ENCODE peak calls at places on chromosomes 11 and 22, in nine cellular contexts. N, U, J, K, I, V, O, X and B are unnamed samples.

GRCh38 chr11:22558638-22559037 is 67.0 kb downstream of the FANCF start:
- DNase-seq in U (no peak), O (no peak), I (no peak), V (no peak), J (no peak), X (no peak), K (no peak), N (no peak), B (no peak)

GRCh38 chr22:21677606-21678443 is 12.0 kb downstream of the PPIL2 start:
- DNase-seq in N (no peak), O (no peak), X (no peak), U (no peak), V (no peak), I (no peak), K (no peak), J (no peak), B (no peak)

GRCh38 chr11:86193297-86194095 is 51.1 kb upstream of the EED start:
- DNase-seq in X (peak), V (peak), K (peak), U (no peak), I (peak), J (peak), O (peak), N (peak), B (no peak)

GRCh38 chr11:72814831-72815618 is 814 bp downstream of the ATG16L2 start:
- DNase-seq in U (no peak), I (no peak), O (peak), N (peak), X (no peak), K (peak), J (no peak), V (peak), B (no peak)

GRCh38 chr11:111331711-111332479 is 33.5 kb downstream of the POU2AF3 start:
- DNase-seq in V (no peak), I (no peak), K (no peak), X (peak), O (no peak), U (no peak), J (no peak), N (no peak), B (no peak)

GRCh38 chr11:94128746-94129504 is at the start of gene PANX1:
- DNase-seq in X (peak), U (peak), J (peak), I (no peak), N (peak), K (peak), O (peak), V (peak), B (no peak)

GRCh38 chr11:65833297-65834030 is at the start of gene SNX32:
- DNase-seq in I (peak), X (peak), O (peak), V (peak), K (peak), J (peak), U (peak), N (peak), B (no peak)

GRCh38 chr11:128622137-128622523 is 34.8 kb upstream of the ETS1 start:
- DNase-seq in I (no peak), X (no peak), U (no peak), O (no peak), J (no peak), K (no peak), V (no peak), N (no peak), B (no peak)

GRCh38 chr11:61533401-61533800 is 24.9 kb downstream of the LRRC10B start:
- DNase-seq in O (peak), J (no peak), I (no peak), N (peak), K (no peak), V (no peak), U (no peak), X (no peak), B (no peak)

GRCh38 chr11:65927904-65928397 is 8.7 kb downstream of the DRAP1 start:
- DNase-seq in J (no peak), X (no peak), U (no peak), I (peak), K (peak), V (peak), N (peak), O (peak), B (no peak)

GRCh38 chr22:38213319-38214247 is 11.8 kb downstream of the MAFF start:
- DNase-seq in V (no peak), N (peak), O (no peak), U (no peak), I (peak), K (no peak), J (no peak), X (no peak), B (no peak)

GRCh38 chr22:50247748-50248147 is 2.9 kb upstream of the TUBGCP6 start:
- DNase-seq in O (peak), J (no peak), I (no peak), U (no peak), X (no peak), N (peak), V (peak), K (peak), B (no peak)

GRCh38 chr11:79413258-79413657 is 27.6 kb downstream of the TENM4 start:
- DNase-seq in X (peak), J (peak), V (no peak), K (no peak), O (peak), U (no peak), I (no peak), N (peak), B (peak)

GRCh38 chr11:130653838-130654601 is 205.6 kb downstream of the ADAMTS15 start:
- DNase-seq in N (peak), O (peak), I (no peak), J (no peak), V (no peak), K (no peak), U (no peak), X (peak), B (no peak)

GRCh38 chr11:5289696-5290095 is 12.1 kb downstream of the OR51B4 start:
- DNase-seq in V (no peak), X (no peak), O (no peak), I (no peak), K (no peak), U (no peak), J (no peak), N (no peak), B (no peak)

GRCh38 chr22:23522642-23523251 is 57.3 kb downstream of the IGLL1 start:
- DNase-seq in V (no peak), K (no peak), O (no peak), U (no peak), I (no peak), X (no peak), N (no peak), J (no peak), B (no peak)

GRCh38 chr11:13487661-13488030 is 8.2 kb downstream of the PTH start:
- DNase-seq in K (no peak), U (no peak), O (no peak), J (no peak), I (no peak), V (peak), X (no peak), N (no peak), B (no peak)

GRCh38 chr22:22787805-22788459 is 99.7 kb upstream of the IGLL5 start:
- DNase-seq in X (no peak), K (peak), J (no peak), V (peak), O (peak), N (peak), I (no peak), U (no peak), B (no peak)

GRCh38 chr22:36599771-36600170 is 70.8 kb upstream of the EIF3D start:
- DNase-seq in I (no peak), K (no peak), J (no peak), X (no peak), U (no peak), N (no peak), O (no peak), V (no peak), B (no peak)

GRCh38 chr22:46054091-46054877 is 77.3 kb upstream of the WNT7B start:
- DNase-seq in J (no peak), X (peak), V (peak), I (no peak), N (peak), K (peak), U (no peak), O (peak), B (no peak)

GRCh38 chr11:44186531-44186930 is 91.1 kb downstream of the EXT2 start:
- DNase-seq in J (no peak), N (no peak), K (no peak), X (no peak), V (no peak), O (no peak), U (no peak), I (no peak), B (no peak)

GRCh38 chr11:64744544-64745218 is 739 bp upstream of the RASGRP2 start:
- DNase-seq in U (no peak), X (no peak), J (no peak), N (no peak), I (no peak), O (no peak), V (peak), K (no peak), B (no peak)
- H3K4me3 ChIP-seq in U (peak), X (peak), J (no peak), N (peak), I (peak), O (peak), V (peak), K (peak), B (peak)

GRCh38 chr22:48719978-48720661 is 1107.6 kb downstream of the BRD1 start:
- DNase-seq in N (no peak), O (no peak), I (no peak), U (no peak), V (no peak), J (no peak), X (peak), K (no peak), B (no peak)
- TF ChIP-seq CTCF in N (no peak), O (no peak), I (no peak), U (no peak), V (no peak), J (no peak), X (no peak), K (no peak), B (no peak)

GRCh38 chr11:132992838-132993680 is 539.2 kb downstream of the OPCML start:
- DNase-seq in N (no peak), U (no peak), O (no peak), V (no peak), J (no peak), I (no peak), X (no peak), K (no peak), B (peak)

GRCh38 chr11:132999519-132999918 is 532.8 kb downstream of the OPCML start:
- DNase-seq in V (no peak), U (no peak), X (no peak), N (no peak), O (no peak), J (no peak), I (no peak), K (no peak), B (no peak)

GRCh38 chr11:132997396-132997795 is 534.9 kb downstream of the OPCML start:
- DNase-seq in O (no peak), N (no peak), U (no peak), V (no peak), X (no peak), K (no peak), I (no peak), J (no peak), B (no peak)

GRCh38 chr11:132999031-132999430 is 533.3 kb downstream of the OPCML start:
- DNase-seq in U (no peak), O (no peak), I (no peak), X (no peak), K (no peak), N (no peak), J (no peak), V (no peak), B (no peak)

DNA sequence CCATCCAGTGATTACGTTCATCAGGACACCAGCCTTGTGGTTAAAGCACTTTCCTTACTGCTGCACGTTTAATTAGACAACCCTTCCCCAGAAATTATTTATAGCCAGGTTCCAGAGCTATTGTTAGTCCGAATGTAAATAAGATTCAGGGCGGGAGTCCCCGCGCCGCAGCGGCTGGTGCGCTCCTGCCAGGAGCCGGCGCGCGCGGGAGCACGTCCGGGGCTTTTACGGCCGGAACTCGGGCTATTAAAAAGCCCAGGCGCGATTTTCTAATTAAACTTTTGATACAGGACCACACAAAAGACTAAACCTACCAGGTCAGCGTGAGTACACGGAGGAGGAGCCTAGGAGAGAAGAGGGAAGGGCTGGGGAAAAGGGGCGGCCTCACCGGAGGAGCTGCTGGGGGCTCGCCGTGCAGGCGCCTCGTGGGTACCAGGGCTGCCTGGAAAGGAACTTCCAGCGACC is 538.2 kb downstream of the OPCML start:
- DNase-seq in V (no peak), O (no peak), J (no peak), X (no peak), K (no peak), I (no peak), N (no peak), U (no peak), B (no peak)
- H3K4me3 ChIP-seq in V (no peak), O (no peak), J (no peak), X (no peak), K (no peak), I (no peak), N (no peak), U (no peak), B (peak)

GRCh38 chr11:3904228-3904627 is 48.8 kb downstream of the STIM1 start:
- DNase-seq in N (no peak), U (no peak), V (no peak), O (peak), I (no peak), K (no peak), J (no peak), X (no peak), B (no peak)
- TF ChIP-seq CTCF in N (no peak), U (no peak), V (no peak), O (no peak), I (no peak), K (no peak), J (no peak), X (no peak), B (no peak)

DNA sequence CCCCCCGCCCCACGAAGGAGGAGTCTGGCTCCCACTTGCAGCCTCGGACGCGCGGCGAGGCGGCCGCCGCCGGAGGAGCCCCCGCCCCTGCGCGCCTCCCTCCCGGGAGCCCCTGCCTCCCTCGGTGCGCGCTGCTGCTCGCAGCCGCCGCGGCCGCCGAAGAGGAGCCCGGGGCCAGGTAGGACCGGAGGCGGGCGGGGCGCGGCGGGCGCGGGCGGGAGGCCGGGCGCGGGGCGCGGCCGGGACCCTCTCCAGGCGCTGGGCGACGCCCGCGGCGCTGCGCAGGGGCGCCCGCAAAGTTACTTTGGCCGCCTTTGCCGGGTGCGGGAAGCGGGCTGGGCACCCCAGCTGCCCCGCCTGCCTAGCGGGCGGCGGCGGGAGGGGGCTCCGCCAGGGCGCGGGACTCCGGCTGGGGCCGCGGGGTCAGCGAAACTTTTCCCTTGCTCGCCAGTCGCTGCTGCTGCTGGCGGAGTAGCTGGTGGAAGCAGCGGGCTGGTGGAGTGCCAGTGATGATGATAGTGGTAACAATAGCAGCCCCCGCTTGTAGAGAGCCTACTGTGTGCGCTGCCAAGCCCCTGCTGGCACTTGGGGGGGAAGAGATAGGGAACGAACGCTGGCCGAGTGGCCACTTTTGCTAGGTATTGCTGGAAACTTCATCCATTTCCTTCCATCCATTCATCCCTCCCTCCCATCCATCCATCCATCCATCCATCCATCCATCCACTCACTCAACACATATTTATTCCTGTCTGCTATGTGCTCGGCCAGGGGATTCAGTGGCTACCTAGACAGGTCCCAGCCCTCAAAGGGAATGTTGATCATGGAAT is at the start of gene MPPED1:
- DNase-seq in N (no peak), O (no peak), U (no peak), J (no peak), K (no peak), I (no peak), V (no peak), X (no peak), B (no peak)
- H3K4me3 ChIP-seq in N (peak), O (no peak), U (no peak), J (no peak), K (no peak), I (no peak), V (no peak), X (no peak), B (no peak)